ENCODE peak calls at places on chromosomes 2 and 18, in ten cellular contexts. O, K, U, G, X, V, J, Z, M and E are unnamed samples. For H3K36me3, the result is how much of the 10 kb centered on the place peaks cover.

GRCh38 chr2:46366675-46367067 is 69.5 kb downstream of the EPAS1 start:
- DNase-seq in O (no peak), K (no peak), U (no peak), G (peak), X (no peak), V (no peak), J (no peak), Z (no peak), M (no peak), E (no peak)

GRCh38 chr2:144389151-144389929 is 130.6 kb downstream of the ZEB2 start:
- DNase-seq in O (no peak), K (peak), U (no peak), G (peak), X (no peak), V (no peak), J (peak), Z (peak), M (no peak), E (peak)

GRCh38 chr2:79717364-79718007 is 204.6 kb downstream of the CTNNA2 start:
- DNase-seq in O (peak), K (no peak), U (no peak), G (no peak), X (no peak), V (no peak), J (no peak), Z (no peak), M (peak), E (no peak)

GRCh38 chr2:185246717-185247116 is 491.9 kb upstream of the FSIP2 start:
- DNase-seq in O (no peak), K (no peak), U (no peak), G (no peak), X (no peak), V (no peak), J (no peak), Z (no peak), M (no peak), E (no peak)

GRCh38 chr2:158097481-158097880 is 4.2 kb upstream of the UPP2 start:
- DNase-seq in O (no peak), K (no peak), U (no peak), G (no peak), X (no peak), V (no peak), J (no peak), Z (no peak), M (no peak), E (no peak)

GRCh38 chr18:76348267-76349066 is 146.6 kb downstream of the ZNF516 start:
- DNase-seq in O (no peak), K (no peak), U (no peak), G (peak), X (no peak), V (no peak), J (peak), Z (peak), M (no peak), E (no peak)

GRCh38 chr18:2089416-2089815 is 481.9 kb downstream of the METTL4 start:
- DNase-seq in O (no peak), K (no peak), U (no peak), G (no peak), X (no peak), V (no peak), J (no peak), Z (no peak), M (no peak), E (no peak)

GRCh38 chr2:237593596-237594310 is 3.2 kb upstream of the RAB17 start:
- DNase-seq in O (no peak), K (no peak), U (no peak), G (no peak), X (no peak), V (no peak), J (no peak), Z (no peak), M (no peak), E (no peak)

GRCh38 chr2:95357717-95358280 is 44.7 kb upstream of the FAHD2A start:
- DNase-seq in O (no peak), K (no peak), U (no peak), G (no peak), X (peak), V (no peak), J (peak), Z (no peak), M (no peak), E (no peak)

GRCh38 chr2:86628091-86628522 is 4.4 kb upstream of the RNF103 start:
- DNase-seq in O (no peak), K (peak), U (no peak), G (peak), X (no peak), V (no peak), J (no peak), Z (peak), M (no peak), E (no peak)

GRCh38 chr18:48123324-48123723 is 192.9 kb upstream of the SMAD2 start:
- DNase-seq in O (no peak), K (no peak), U (no peak), G (no peak), X (no peak), V (no peak), J (no peak), Z (no peak), M (no peak), E (no peak)

GRCh38 chr2:238389985-238390682 is 36.6 kb upstream of the ASB1 start:
- DNase-seq in O (no peak), K (peak), U (no peak), G (no peak), X (no peak), V (no peak), J (peak), Z (peak), M (peak), E (no peak)

GRCh38 chr18:45787346-45787745 is 38.1 kb upstream of the SIGLEC15 start:
- DNase-seq in O (no peak), K (no peak), U (no peak), G (no peak), X (no peak), V (no peak), J (no peak), Z (no peak), M (no peak), E (no peak)

GRCh38 chr2:146068051-146068450 is 1548.1 kb upstream of the ZEB2 start:
- DNase-seq in O (no peak), K (no peak), U (no peak), G (no peak), X (no peak), V (no peak), J (no peak), Z (no peak), M (peak), E (no peak)

GRCh38 chr2:52818958-52819357 is 948.6 kb upstream of the CHAC2 start:
- DNase-seq in O (no peak), K (no peak), U (no peak), G (no peak), X (no peak), V (no peak), J (no peak), Z (no peak), M (no peak), E (no peak)

GRCh38 chr2:102279391-102279735 is 32.0 kb upstream of the IL1RL1 start:
- DNase-seq in O (peak), K (no peak), U (no peak), G (no peak), X (no peak), V (no peak), J (no peak), Z (no peak), M (no peak), E (no peak)

GRCh38 chr2:238130696-238131628 is 7.5 kb upstream of the KLHL30 start:
- DNase-seq in O (no peak), K (peak), U (no peak), G (peak), X (no peak), V (no peak), J (no peak), Z (no peak), M (no peak), E (no peak)

GRCh38 chr18:54222922-54223567 is 1.4 kb downstream of the MBD2 start:
- DNase-seq in O (no peak), K (no peak), U (peak), G (no peak), X (no peak), V (peak), J (no peak), Z (no peak), M (no peak), E (no peak)

GRCh38 chr2:138274421-138275291 is 226.9 kb upstream of the SPOPL start:
- DNase-seq in O (peak), K (no peak), U (no peak), G (no peak), X (no peak), V (peak), J (no peak), Z (no peak), M (peak), E (no peak)

GRCh38 chr2:138277062-138277461 is 224.5 kb upstream of the SPOPL start:
- DNase-seq in O (no peak), K (no peak), U (no peak), G (no peak), X (no peak), V (no peak), J (no peak), Z (no peak), M (no peak), E (no peak)

GRCh38 chr2:138275881-138276280 is 225.7 kb upstream of the SPOPL start:
- DNase-seq in O (no peak), K (no peak), U (no peak), G (no peak), X (no peak), V (no peak), J (no peak), Z (no peak), M (peak), E (no peak)

GRCh38 chr2:138275292-138275690 is 226.3 kb upstream of the SPOPL start:
- DNase-seq in O (no peak), K (no peak), U (no peak), G (no peak), X (no peak), V (no peak), J (no peak), Z (no peak), M (no peak), E (no peak)

DNA sequence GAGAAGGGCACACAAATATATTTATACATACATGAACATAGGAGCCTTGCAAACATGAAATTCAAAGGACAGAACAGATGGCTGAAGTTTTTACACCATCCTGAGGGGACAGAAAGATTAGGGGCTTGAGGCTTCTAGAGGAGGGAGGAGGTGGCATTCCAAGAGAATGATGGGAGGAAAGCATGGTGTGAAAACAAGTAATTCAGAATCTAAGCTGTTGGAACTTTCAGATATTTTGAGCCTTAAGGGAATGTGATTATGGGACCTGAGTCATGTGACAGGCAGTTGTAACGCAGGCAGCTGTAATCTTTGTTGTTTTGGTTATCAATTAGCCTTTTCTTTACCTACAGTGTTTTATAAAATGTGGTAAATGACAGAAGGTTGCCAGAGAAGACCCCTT is 225.2 kb upstream of the SPOPL start:
- DNase-seq in O (peak), K (no peak), U (no peak), G (no peak), X (no peak), V (no peak), J (no peak), Z (no peak), M (peak), E (no peak)
- H3K4me3 ChIP-seq in O (no peak), K (no peak), U (no peak), G (no peak), X (no peak), V (no peak), J (no peak), Z (no peak), M (no peak), E (no peak)

GRCh38 chr2:124520953-124521352 is 495.9 kb downstream of the CNTNAP5 start:
- DNase-seq in O (no peak), K (no peak), U (no peak), G (no peak), X (no peak), V (no peak), J (no peak), Z (no peak), M (no peak), E (no peak)

GRCh38 chr2:124530203-124530602 is 505.1 kb downstream of the CNTNAP5 start:
- DNase-seq in O (peak), K (no peak), U (no peak), G (no peak), X (no peak), V (no peak), J (no peak), Z (no peak), M (no peak), E (no peak)

GRCh38 chr2:124524155-124524910 is 499.2 kb downstream of the CNTNAP5 start:
- DNase-seq in O (no peak), K (no peak), U (no peak), G (no peak), X (no peak), V (no peak), J (no peak), Z (no peak), M (no peak), E (no peak)
- H3K36me3 ChIP-seq in O (under half), K (under half), U (under half), G (under half), X (under half), V (under half), J (under half), Z (under half), M (under half), E (under half)

GRCh38 chr2:218716070-218716469 is 5.4 kb downstream of the TTLL4 start:
- DNase-seq in O (peak), K (no peak), U (no peak), G (no peak), X (no peak), V (no peak), J (no peak), Z (no peak), M (peak), E (no peak)

GRCh38 chr2:218719457-218719856 is 8.8 kb downstream of the TTLL4 start:
- DNase-seq in O (no peak), K (no peak), U (no peak), G (no peak), X (no peak), V (no peak), J (no peak), Z (no peak), M (no peak), E (no peak)

GRCh38 chr2:218720048-218721041 is 9.7 kb downstream of the TTLL4 start:
- DNase-seq in O (no peak), K (no peak), U (no peak), G (no peak), X (no peak), V (no peak), J (no peak), Z (no peak), M (no peak), E (no peak)

GRCh38 chr2:218718058-218718457 is 7.4 kb downstream of the TTLL4 start:
- DNase-seq in O (no peak), K (no peak), U (no peak), G (no peak), X (no peak), V (no peak), J (no peak), Z (no peak), M (no peak), E (no peak)

GRCh38 chr2:218717262-218717661 is 6.6 kb downstream of the TTLL4 start:
- DNase-seq in O (peak), K (no peak), U (no peak), G (no peak), X (no peak), V (no peak), J (no peak), Z (no peak), M (peak), E (no peak)
- H3K27ac ChIP-seq in O (no peak), K (peak), U (no peak), G (no peak), X (no peak), V (no peak), J (no peak), Z (no peak), M (no peak), E (no peak)

GRCh38 chr2:198691236-198691635 is 766.5 kb downstream of the SATB2 start:
- DNase-seq in O (no peak), K (no peak), U (no peak), G (no peak), X (no peak), V (no peak), J (no peak), Z (no peak), M (no peak), E (no peak)
- H3K4me3 ChIP-seq in O (no peak), K (no peak), U (no peak), G (no peak), X (no peak), V (no peak), J (no peak), Z (no peak), M (no peak), E (no peak)

GRCh38 chr2:171834286-171834685 is 59.8 kb downstream of the SLC25A12 start:
- DNase-seq in O (no peak), K (no peak), U (no peak), G (no peak), X (no peak), V (no peak), J (no peak), Z (no peak), M (no peak), E (no peak)

GRCh38 chr2:171832489-171832888 is 61.6 kb downstream of the SLC25A12 start:
- DNase-seq in O (no peak), K (no peak), U (no peak), G (no peak), X (no peak), V (no peak), J (no peak), Z (no peak), M (no peak), E (no peak)

GRCh38 chr2:171824086-171824485 is 70.0 kb downstream of the SLC25A12 start:
- DNase-seq in O (peak), K (no peak), U (no peak), G (no peak), X (no peak), V (no peak), J (no peak), Z (no peak), M (no peak), E (no peak)

GRCh38 chr2:171830039-171830438 is 64.0 kb downstream of the SLC25A12 start:
- DNase-seq in O (no peak), K (no peak), U (no peak), G (no peak), X (no peak), V (no peak), J (no peak), Z (no peak), M (no peak), E (no peak)
- H3K36me3 ChIP-seq in O (half or more), K (half or more), U (under half), G (under half), X (under half), V (under half), J (under half), Z (under half), M (under half), E (under half)

DNA sequence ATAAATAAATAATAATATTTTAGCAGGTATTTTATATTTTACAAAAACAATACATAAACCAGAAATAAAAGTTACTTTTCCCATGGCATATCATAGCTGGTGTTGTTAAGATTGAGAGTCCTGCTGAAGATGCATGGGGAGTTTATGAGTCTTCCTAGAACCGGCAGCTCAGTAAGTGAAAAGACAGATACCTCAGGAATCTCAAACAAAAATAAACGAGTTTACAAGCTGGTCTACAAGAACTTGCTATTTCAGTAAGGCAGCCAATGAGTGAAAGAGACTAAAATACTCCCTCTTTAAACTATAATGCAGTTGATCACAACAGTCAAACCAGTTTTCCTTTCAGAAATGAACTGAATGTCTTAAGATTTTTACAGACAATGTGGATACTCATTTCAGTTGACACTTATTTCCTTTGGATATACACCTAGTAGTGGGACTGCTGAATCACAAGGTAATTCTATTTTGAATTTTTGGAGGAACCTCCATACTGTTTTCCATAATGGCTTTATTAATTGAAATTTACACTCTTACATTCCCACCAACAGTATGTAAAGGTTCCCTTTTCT is 8.9 kb downstream of the GAREM1 start:
- DNase-seq in O (no peak), K (no peak), U (no peak), G (no peak), X (no peak), V (no peak), J (no peak), Z (no peak), M (peak), E (no peak)
- H3K27ac ChIP-seq in O (no peak), K (no peak), U (no peak), G (no peak), X (no peak), V (no peak), J (no peak), Z (no peak), M (no peak), E (no peak)